ENCODE peak calls at places on chromosomes 11 and 22, in seven cellular contexts. Q is EL; L is anterior cingulate cortex; I is NK-92 treated with Interleukin-12 subunit alpha and Interleukin-12 subunit beta, amount 100 ng/mL, for 24 hours; N is pons; M is psoas muscle; Y is dorsolateral prefrontal cortex. A is an unnamed sample.
A peak's percentile ranks its signal among the peaks of the same experiment; 100 is the strongest.

GRCh38 chr11:119352857-119353260 is 6.4 kb upstream of the MFRP start:
- DNase-seq in L (peak; percentile 47), N (peak; percentile 89), M (peak; percentile 34), Y (no peak), Q (no peak), I (no peak), A (no peak)

GRCh38 chr22:27754247-27754887 is 47.2 kb downstream of the MN1 start:
- DNase-seq in N (no peak), M (no peak), I (no peak), Y (no peak), Q (no peak), L (no peak), A (no peak)

GRCh38 chr22:30390974-30391691 is 3.9 kb upstream of the RNF215 start:
- DNase-seq in M (peak; percentile 73), Q (peak; percentile 75), I (peak; percentile 21), N (peak; percentile 89), L (peak; percentile 75), Y (peak; percentile 84), A (peak; percentile 71)

GRCh38 chr22:46827072-46827780 is 64.8 kb downstream of the TBC1D22A start:
- DNase-seq in N (no peak), Y (no peak), I (no peak), Q (no peak), L (no peak), M (no peak), A (no peak)

GRCh38 chr22:27632451-27633295 is 168.9 kb downstream of the MN1 start:
- DNase-seq in Y (peak; percentile 23), N (no peak), Q (no peak), M (no peak), I (no peak), L (no peak), A (no peak)

GRCh38 chr22:25403752-25404471 is 160.6 kb upstream of the GRK3 start:
- DNase-seq in Y (no peak), I (no peak), Q (peak; percentile 48), N (no peak), M (no peak), L (no peak), A (no peak)

GRCh38 chr22:48316876-48317250 is 1510.8 kb downstream of the BRD1 start:
- DNase-seq in Q (no peak), Y (no peak), L (no peak), I (no peak), M (peak; percentile 24), N (no peak), A (no peak)

GRCh38 chr11:128621491-128622136 is 34.3 kb upstream of the ETS1 start:
- DNase-seq in L (no peak), Y (no peak), N (no peak), Q (peak; percentile 95), I (no peak), M (peak; percentile 70), A (no peak)

GRCh38 chr22:31346255-31346732 is at the start of gene PATZ1:
- DNase-seq in Q (peak; percentile 86), N (peak; percentile 84), I (peak; percentile 68), Y (peak; percentile 76), M (peak; percentile 86), L (peak; percentile 82), A (peak; percentile 66)

GRCh38 chr11:120400564-120401364 is 64.6 kb downstream of the ARHGEF12 start:
- DNase-seq in Q (peak; percentile 97), I (no peak), Y (no peak), L (peak; percentile 10), N (no peak), M (no peak), A (no peak)

GRCh38 chr11:68471360-68472340 is 11.1 kb downstream of the PPP6R3 start:
- DNase-seq in L (peak; percentile 26), Q (peak; percentile 50), I (no peak), Y (no peak), M (no peak), N (no peak), A (no peak)

GRCh38 chr11:15969281-15969680 is 387.1 kb downstream of the SOX6 start:
- DNase-seq in Y (no peak), L (no peak), I (no peak), M (peak; percentile 69), Q (peak; percentile 81), N (peak; percentile 72), A (no peak)

GRCh38 chr11:112961146-112961668 is at the start of gene NCAM1:
- DNase-seq in Y (peak; percentile 91), L (peak; percentile 95), I (peak; percentile 85), N (peak; percentile 86), Q (peak; percentile 37), M (peak; percentile 78), A (no peak)

A was measured in GM12892.